ENCODE peak calls at places on chromosome 17, in eight cellular contexts. One of them, this sample, is unnamed.

GRCh38 chr17:58818654-58819053 is 63.0 kb downstream of the PPM1E start:
- DNase-seq in heart left ventricle: no peak
- DNase-seq in astrocyte: no peak
- DNase-seq in pancreas: no peak
- DNase-seq in breast epithelium: no peak
- DNase-seq in ovary: no peak
- DNase-seq in CD8-positive, alpha-beta memory T cell: no peak
- DNase-seq in sigmoid colon: no peak
- DNase-seq in this sample: peak; percentile 36

GRCh38 chr17:49278076-49278475 is 47.5 kb upstream of the PHOSPHO1 start:
- DNase-seq in astrocyte: no peak
- DNase-seq in ovary: no peak
- DNase-seq in breast epithelium: no peak
- DNase-seq in CD8-positive, alpha-beta memory T cell: no peak
- DNase-seq in heart left ventricle: no peak
- DNase-seq in pancreas: no peak
- DNase-seq in sigmoid colon: no peak
- DNase-seq in this sample: no peak

GRCh38 chr17:73533127-73533526 is 111.1 kb downstream of the SDK2 start:
- DNase-seq in pancreas: no peak
- DNase-seq in sigmoid colon: no peak
- DNase-seq in breast epithelium: peak; percentile 51
- DNase-seq in ovary: no peak
- DNase-seq in CD8-positive, alpha-beta memory T cell: no peak
- DNase-seq in heart left ventricle: peak; percentile 93
- DNase-seq in astrocyte: no peak
- DNase-seq in this sample: no peak

GRCh38 chr17:53118948-53119347 is 703.8 kb upstream of the KIF2B start:
- DNase-seq in astrocyte: no peak
- DNase-seq in breast epithelium: no peak
- DNase-seq in CD8-positive, alpha-beta memory T cell: no peak
- DNase-seq in heart left ventricle: no peak
- DNase-seq in ovary: no peak
- DNase-seq in sigmoid colon: no peak
- DNase-seq in pancreas: no peak
- DNase-seq in this sample: no peak

GRCh38 chr17:32519769-32520701 is 33.2 kb downstream of the CDK5R1 start:
- DNase-seq in CD8-positive, alpha-beta memory T cell: peak; percentile 51
- DNase-seq in astrocyte: peak; percentile 23
- DNase-seq in pancreas: no peak
- DNase-seq in heart left ventricle: no peak
- DNase-seq in breast epithelium: no peak
- DNase-seq in sigmoid colon: peak; percentile 50
- DNase-seq in ovary: no peak
- DNase-seq in this sample: no peak

GRCh38 chr17:55577687-55578086 is 66.4 kb upstream of the SMIM36 start:
- DNase-seq in astrocyte: peak; percentile 28
- DNase-seq in heart left ventricle: peak; percentile 59
- DNase-seq in breast epithelium: no peak
- DNase-seq in CD8-positive, alpha-beta memory T cell: no peak
- DNase-seq in ovary: peak; percentile 58
- DNase-seq in pancreas: no peak
- DNase-seq in sigmoid colon: no peak
- DNase-seq in this sample: peak; percentile 76

GRCh38 chr17:83004791-83005380 is 74.5 kb upstream of the METRNL start:
- DNase-seq in heart left ventricle: no peak
- DNase-seq in astrocyte: no peak
- DNase-seq in breast epithelium: no peak
- DNase-seq in pancreas: no peak
- DNase-seq in CD8-positive, alpha-beta memory T cell: no peak
- DNase-seq in sigmoid colon: peak; percentile 37
- DNase-seq in ovary: no peak
- DNase-seq in this sample: peak; percentile 49

GRCh38 chr17:73226556-73227172 is 33.8 kb downstream of the COG1 start:
- DNase-seq in pancreas: no peak
- DNase-seq in sigmoid colon: no peak
- DNase-seq in heart left ventricle: no peak
- DNase-seq in CD8-positive, alpha-beta memory T cell: no peak
- DNase-seq in astrocyte: no peak
- DNase-seq in breast epithelium: no peak
- DNase-seq in ovary: no peak
- DNase-seq in this sample: no peak

DNA sequence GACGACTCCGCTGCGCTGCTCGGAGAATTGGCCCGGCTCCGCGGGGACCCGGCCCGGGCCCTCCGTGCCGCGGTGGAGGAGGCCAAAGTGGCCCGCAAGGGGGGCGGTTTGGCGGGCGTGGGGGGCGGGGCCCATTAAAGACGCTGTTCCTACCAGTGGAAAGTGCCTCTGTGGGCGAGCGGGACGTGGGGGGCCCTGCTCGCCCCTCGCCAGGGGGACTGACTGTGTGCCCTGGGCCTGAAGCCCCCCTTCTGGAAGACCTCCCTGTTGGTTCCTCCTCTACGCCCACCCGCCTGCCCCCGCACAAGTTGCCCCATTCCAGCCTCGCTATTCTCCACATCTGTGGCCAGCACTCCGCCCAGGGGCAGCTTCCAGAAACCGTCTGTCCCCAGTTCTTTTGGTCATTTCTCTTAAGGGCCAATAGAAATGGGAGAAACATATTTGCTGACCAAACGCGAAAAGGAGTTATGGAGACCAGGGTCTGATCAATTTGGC is 1.9 kb upstream of the FGF11 start:
- DNase-seq in ovary: peak; percentile 55
- DNase-seq in CD8-positive, alpha-beta memory T cell: no peak
- DNase-seq in astrocyte: no peak
- DNase-seq in sigmoid colon: no peak
- DNase-seq in pancreas: no peak
- DNase-seq in breast epithelium: no peak
- DNase-seq in heart left ventricle: no peak
- DNase-seq in this sample: no peak
- H3K4me1 ChIP-seq in ovary: peaks cover 4% of the 10 kb centered on the region
- H3K4me1 ChIP-seq in CD8-positive, alpha-beta memory T cell: peaks cover 50% of the 10 kb centered on the region
- H3K4me1 ChIP-seq in astrocyte: peaks cover 27% of the 10 kb centered on the region
- H3K4me1 ChIP-seq in sigmoid colon: no peaks in the 10 kb centered on the region
- H3K4me1 ChIP-seq in pancreas: peaks cover 5% of the 10 kb centered on the region
- H3K4me1 ChIP-seq in breast epithelium: peaks cover 8% of the 10 kb centered on the region
- H3K4me1 ChIP-seq in heart left ventricle: peaks cover 26% of the 10 kb centered on the region
- H3K4me1 ChIP-seq in this sample: peaks cover 28% of the 10 kb centered on the region

DNA sequence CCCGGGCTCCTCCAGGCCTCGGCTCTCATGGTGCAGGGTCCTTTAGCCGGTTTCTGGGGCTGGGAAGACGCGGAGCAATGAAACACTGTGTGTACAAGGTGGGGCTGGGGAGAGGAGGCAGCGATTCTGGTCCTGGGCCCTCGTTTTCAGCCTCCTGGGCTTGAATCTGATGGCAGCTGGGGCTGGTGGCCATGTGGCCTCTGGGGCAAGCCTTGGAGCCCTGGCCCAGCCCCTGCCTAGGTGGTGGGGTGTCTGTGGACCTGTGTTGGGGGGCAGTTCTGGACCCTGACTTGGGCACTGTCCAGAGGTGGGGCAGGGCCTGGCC is 4.1 kb downstream of the FOXJ1 start:
- DNase-seq in pancreas: no peak
- DNase-seq in astrocyte: no peak
- DNase-seq in breast epithelium: no peak
- DNase-seq in ovary: no peak
- DNase-seq in heart left ventricle: no peak
- DNase-seq in CD8-positive, alpha-beta memory T cell: no peak
- DNase-seq in sigmoid colon: no peak
- DNase-seq in this sample: no peak
- H3K27me3 ChIP-seq in pancreas: no peaks in the 10 kb centered on the region
- H3K27me3 ChIP-seq in astrocyte: peaks cover 50% of the 10 kb centered on the region
- H3K27me3 ChIP-seq in breast epithelium: peaks cover 14% of the 10 kb centered on the region
- H3K27me3 ChIP-seq in ovary: peaks cover 2% of the 10 kb centered on the region
- H3K27me3 ChIP-seq in heart left ventricle: peaks cover 57% of the 10 kb centered on the region
- H3K27me3 ChIP-seq in CD8-positive, alpha-beta memory T cell: no peaks in the 10 kb centered on the region
- H3K27me3 ChIP-seq in sigmoid colon: peaks cover 87% of the 10 kb centered on the region
- H3K27me3 ChIP-seq in this sample: peaks cover 29% of the 10 kb centered on the region

GRCh38 chr17:38654411-38655398 is 20.1 kb downstream of the EPOP start:
- DNase-seq in heart left ventricle: no peak
- DNase-seq in pancreas: no peak
- DNase-seq in ovary: no peak
- DNase-seq in breast epithelium: no peak
- DNase-seq in CD8-positive, alpha-beta memory T cell: no peak
- DNase-seq in sigmoid colon: no peak
- DNase-seq in astrocyte: no peak
- DNase-seq in this sample: no peak
- H3K4me1 ChIP-seq in heart left ventricle: no peaks in the 10 kb centered on the region
- H3K4me1 ChIP-seq in pancreas: no peaks in the 10 kb centered on the region
- H3K4me1 ChIP-seq in ovary: peaks cover 4% of the 10 kb centered on the region
- H3K4me1 ChIP-seq in breast epithelium: no peaks in the 10 kb centered on the region
- H3K4me1 ChIP-seq in CD8-positive, alpha-beta memory T cell: no peaks in the 10 kb centered on the region
- H3K4me1 ChIP-seq in sigmoid colon: no peaks in the 10 kb centered on the region
- H3K4me1 ChIP-seq in astrocyte: no peaks in the 10 kb centered on the region
- H3K4me1 ChIP-seq in this sample: no peaks in the 10 kb centered on the region

GRCh38 chr17:44540246-44541084 is 16.8 kb upstream of the FZD2 start:
- DNase-seq in breast epithelium: no peak
- DNase-seq in pancreas: no peak
- DNase-seq in astrocyte: no peak
- DNase-seq in sigmoid colon: no peak
- DNase-seq in ovary: no peak
- DNase-seq in heart left ventricle: no peak
- DNase-seq in CD8-positive, alpha-beta memory T cell: no peak
- DNase-seq in this sample: no peak
- H3K27me3 ChIP-seq in breast epithelium: no peaks in the 10 kb centered on the region
- H3K27me3 ChIP-seq in pancreas: no peaks in the 10 kb centered on the region
- H3K27me3 ChIP-seq in astrocyte: no peaks in the 10 kb centered on the region
- H3K27me3 ChIP-seq in sigmoid colon: peaks cover 12% of the 10 kb centered on the region
- H3K27me3 ChIP-seq in ovary: no peaks in the 10 kb centered on the region
- H3K27me3 ChIP-seq in heart left ventricle: no peaks in the 10 kb centered on the region
- H3K27me3 ChIP-seq in CD8-positive, alpha-beta memory T cell: no peaks in the 10 kb centered on the region
- H3K27me3 ChIP-seq in this sample: peaks cover 40% of the 10 kb centered on the region

DNA sequence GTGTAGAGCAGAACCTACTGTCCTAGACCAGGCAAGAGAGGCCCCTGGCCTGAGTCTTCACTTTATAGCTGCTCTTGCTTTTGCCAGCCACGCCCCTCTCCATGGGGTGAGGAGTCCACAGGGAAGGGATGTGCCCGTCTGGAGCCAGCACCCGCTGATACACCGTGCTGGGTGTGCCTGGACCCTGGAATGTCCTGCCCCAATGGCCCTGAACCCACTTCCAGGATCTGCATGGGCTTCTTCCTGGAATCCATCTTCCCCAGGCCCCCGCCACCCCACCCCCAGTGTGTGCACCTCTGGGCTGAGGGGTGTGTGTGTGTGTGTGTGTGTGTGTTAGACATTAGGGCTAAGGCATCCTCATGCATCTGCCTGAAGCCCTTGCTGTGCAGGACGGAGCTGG is 44.9 kb downstream of the MEOX1 start:
- DNase-seq in pancreas: no peak
- DNase-seq in sigmoid colon: no peak
- DNase-seq in heart left ventricle: no peak
- DNase-seq in breast epithelium: no peak
- DNase-seq in CD8-positive, alpha-beta memory T cell: no peak
- DNase-seq in astrocyte: no peak
- DNase-seq in ovary: no peak
- DNase-seq in this sample: no peak
- H3K4me1 ChIP-seq in pancreas: no peaks in the 10 kb centered on the region
- H3K4me1 ChIP-seq in sigmoid colon: no peaks in the 10 kb centered on the region
- H3K4me1 ChIP-seq in heart left ventricle: no peaks in the 10 kb centered on the region
- H3K4me1 ChIP-seq in breast epithelium: no peaks in the 10 kb centered on the region
- H3K4me1 ChIP-seq in CD8-positive, alpha-beta memory T cell: no peaks in the 10 kb centered on the region
- H3K4me1 ChIP-seq in astrocyte: no peaks in the 10 kb centered on the region
- H3K4me1 ChIP-seq in ovary: no peaks in the 10 kb centered on the region
- H3K4me1 ChIP-seq in this sample: no peaks in the 10 kb centered on the region

GRCh38 chr17:41315204-41315794 is at the start of gene KRTAP17-1:
- DNase-seq in astrocyte: no peak
- DNase-seq in CD8-positive, alpha-beta memory T cell: no peak
- DNase-seq in breast epithelium: no peak
- DNase-seq in sigmoid colon: no peak
- DNase-seq in heart left ventricle: no peak
- DNase-seq in ovary: no peak
- DNase-seq in pancreas: no peak
- DNase-seq in this sample: peak; percentile 70
- H3K27me3 ChIP-seq in astrocyte: no peaks in the 10 kb centered on the region
- H3K27me3 ChIP-seq in CD8-positive, alpha-beta memory T cell: no peaks in the 10 kb centered on the region
- H3K27me3 ChIP-seq in breast epithelium: no peaks in the 10 kb centered on the region
- H3K27me3 ChIP-seq in sigmoid colon: peaks cover 5% of the 10 kb centered on the region
- H3K27me3 ChIP-seq in heart left ventricle: no peaks in the 10 kb centered on the region
- H3K27me3 ChIP-seq in ovary: no peaks in the 10 kb centered on the region
- H3K27me3 ChIP-seq in pancreas: no peaks in the 10 kb centered on the region
- H3K27me3 ChIP-seq in this sample: peaks cover 5% of the 10 kb centered on the region

GRCh38 chr17:78133179-78133951 is 2.8 kb downstream of the TMC8 start:
- DNase-seq in astrocyte: no peak
- DNase-seq in sigmoid colon: no peak
- DNase-seq in breast epithelium: no peak
- DNase-seq in CD8-positive, alpha-beta memory T cell: no peak
- DNase-seq in ovary: no peak
- DNase-seq in pancreas: no peak
- DNase-seq in heart left ventricle: no peak
- DNase-seq in this sample: peak; percentile 75

GRCh38 chr17:78135858-78136500 is 5.4 kb downstream of the TMC8 start:
- DNase-seq in pancreas: no peak
- DNase-seq in ovary: no peak
- DNase-seq in breast epithelium: no peak
- DNase-seq in heart left ventricle: no peak
- DNase-seq in astrocyte: no peak
- DNase-seq in CD8-positive, alpha-beta memory T cell: no peak
- DNase-seq in sigmoid colon: no peak
- DNase-seq in this sample: no peak

GRCh38 chr17:78133971-78134898 is 3.7 kb downstream of the TMC8 start:
- DNase-seq in CD8-positive, alpha-beta memory T cell: peak; percentile 84
- DNase-seq in sigmoid colon: no peak
- DNase-seq in pancreas: no peak
- DNase-seq in astrocyte: no peak
- DNase-seq in heart left ventricle: no peak
- DNase-seq in ovary: peak; percentile 20
- DNase-seq in breast epithelium: no peak
- DNase-seq in this sample: peak; percentile 88

GRCh38 chr17:78132767-78133178 is 2.2 kb downstream of the TMC8 start:
- DNase-seq in ovary: no peak
- DNase-seq in sigmoid colon: no peak
- DNase-seq in CD8-positive, alpha-beta memory T cell: no peak
- DNase-seq in astrocyte: no peak
- DNase-seq in pancreas: no peak
- DNase-seq in heart left ventricle: no peak
- DNase-seq in breast epithelium: no peak
- DNase-seq in this sample: no peak

GRCh38 chr17:78134899-78135385 is 4.4 kb downstream of the TMC8 start:
- DNase-seq in breast epithelium: no peak
- DNase-seq in CD8-positive, alpha-beta memory T cell: no peak
- DNase-seq in pancreas: no peak
- DNase-seq in astrocyte: no peak
- DNase-seq in sigmoid colon: no peak
- DNase-seq in heart left ventricle: no peak
- DNase-seq in ovary: no peak
- DNase-seq in this sample: no peak
- H3K4me1 ChIP-seq in breast epithelium: no peaks in the 10 kb centered on the region
- H3K4me1 ChIP-seq in CD8-positive, alpha-beta memory T cell: peaks cover 78% of the 10 kb centered on the region
- H3K4me1 ChIP-seq in pancreas: no peaks in the 10 kb centered on the region
- H3K4me1 ChIP-seq in astrocyte: no peaks in the 10 kb centered on the region
- H3K4me1 ChIP-seq in sigmoid colon: no peaks in the 10 kb centered on the region
- H3K4me1 ChIP-seq in heart left ventricle: no peaks in the 10 kb centered on the region
- H3K4me1 ChIP-seq in ovary: no peaks in the 10 kb centered on the region
- H3K4me1 ChIP-seq in this sample: peaks cover 87% of the 10 kb centered on the region

This sample was measured in left lung.